ENCODE peak calls at places on chromosomes 4 and X, in four cellular contexts. M, G, P and X are unnamed samples.

GRCh38 chr4:88109123-88109864 is 49.1 kb downstream of the ABCG2 start:
- DNase-seq in G (peak), P (no peak), M (no peak), X (no peak)

GRCh38 chr4:48756689-48757220 is 23.3 kb downstream of the FRYL start:
- DNase-seq in M (peak), G (no peak), P (no peak), X (peak)

GRCh38 chrX:110847334-110847733 is 51.7 kb upstream of the CHRDL1 start:
- DNase-seq in P (peak), M (peak), G (peak), X (peak)

GRCh38 chrX:35166023-35166422 is 223.4 kb downstream of the FAM47B start:
- DNase-seq in G (peak), P (no peak), M (no peak), X (no peak)

GRCh38 chr4:18106620-18107019 is 85.1 kb upstream of the LCORL start:
- DNase-seq in M (no peak), P (no peak), G (no peak), X (no peak)

GRCh38 chr4:86359944-86360478 is at the start of gene MAPK10:
- DNase-seq in G (no peak), M (peak), P (peak), X (no peak)

GRCh38 chr4:179164642-179165338 is 1722.6 kb upstream of the AGA start:
- DNase-seq in M (no peak), P (no peak), G (no peak), X (no peak)

GRCh38 chr4:182916483-182917181 is 554 bp downstream of the DCTD start:
- DNase-seq in M (peak), P (peak), G (peak), X (peak)

GRCh38 chrX:107448625-107449468 is 605 bp upstream of the FRMPD3 start:
- DNase-seq in G (peak), M (no peak), P (no peak), X (no peak)

GRCh38 chr4:108360857-108361820 is 192.4 kb upstream of the LEF1 start:
- DNase-seq in P (no peak), M (peak), G (no peak), X (no peak)

GRCh38 chr4:42720514-42720913 is 63.6 kb upstream of the ATP8A1 start:
- DNase-seq in P (no peak), M (no peak), G (no peak), X (no peak)

GRCh38 chrX:64204701-64205440 is 637 bp downstream of the AMER1 start:
- DNase-seq in G (peak), P (peak), M (peak), X (no peak)

GRCh38 chr4:37693450-37694190 is 7.4 kb upstream of the RELL1 start:
- DNase-seq in M (peak), G (no peak), P (no peak), X (peak)

GRCh38 chr4:101201421-101201820 is 145.9 kb downstream of the PPP3CA start:
- DNase-seq in M (no peak), P (no peak), G (no peak), X (no peak)